ENCODE peak calls at places on chromosome 6, in eight cellular contexts. B is right cardiac atrium, R is left lung, M is IMR-90, F is heart left ventricle, N is cardiac muscle cell, K is adrenal gland, G is pancreas. T is an unnamed sample.

GRCh38 chr6:53441035-53441493 is 92.3 kb upstream of the ELOVL5 start:
- DNase-seq in N (no peak), M (peak; percentile 22), B (no peak), R (no peak), K (no peak), G (no peak), F (no peak), T (no peak)

GRCh38 chr6:98957440-98957839 is 9.7 kb upstream of the FBXL4 start:
- DNase-seq in B (no peak), M (peak; percentile 69), G (no peak), N (no peak), R (peak; percentile 22), K (peak; percentile 16), F (no peak), T (no peak)

GRCh38 chr6:73027691-73028090 is 197.6 kb downstream of the KHDC1L start:
- DNase-seq in F (no peak), M (no peak), R (no peak), K (no peak), G (no peak), N (no peak), B (no peak), T (no peak)

GRCh38 chr6:72650081-72650745 is 28.3 kb downstream of the KCNQ5 start:
- DNase-seq in F (no peak), G (no peak), K (no peak), R (no peak), M (peak; percentile 19), B (no peak), N (no peak), T (no peak)

GRCh38 chr6:149289966-149290365 is 27.5 kb upstream of the TAB2 start:
- DNase-seq in F (no peak), B (no peak), K (no peak), N (no peak), M (no peak), G (no peak), R (no peak), T (no peak)

GRCh38 chr6:37882724-37883413 is 63.3 kb downstream of the ZFAND3 start:
- DNase-seq in B (no peak), N (no peak), M (peak; percentile 87), R (no peak), K (no peak), G (no peak), F (no peak), T (no peak)

GRCh38 chr6:35294308-35294945 is 3.2 kb upstream of the DEF6 start:
- DNase-seq in M (peak; percentile 38), F (peak; percentile 45), R (no peak), B (no peak), K (no peak), N (peak; percentile 52), G (peak; percentile 55), T (no peak)

GRCh38 chr6:75852721-75853120 is 103.7 kb downstream of the MYO6 start:
- DNase-seq in R (no peak), G (no peak), M (peak; percentile 29), N (no peak), F (no peak), K (no peak), B (no peak), T (no peak)

GRCh38 chr6:2432258-2432657 is 186.9 kb upstream of the GMDS start:
- DNase-seq in M (peak; percentile 97), R (no peak), K (no peak), N (no peak), B (no peak), F (no peak), G (no peak), T (no peak)

GRCh38 chr6:117676577-117677218 is 1.4 kb downstream of the NUS1 start:
- DNase-seq in M (no peak), B (no peak), R (no peak), G (no peak), N (no peak), F (no peak), K (no peak), T (no peak)

GRCh38 chr6:158417760-158418098 is 105.5 kb downstream of the TULP4 start:
- DNase-seq in G (no peak), M (peak; percentile 79), K (peak; percentile 33), N (no peak), F (no peak), B (no peak), R (no peak), T (no peak)

GRCh38 chr6:134873500-134874388 is 76.2 kb downstream of the ALDH8A1 start:
- DNase-seq in K (no peak), R (no peak), N (no peak), B (no peak), M (no peak), G (no peak), F (no peak), T (no peak)

GRCh38 chr6:35919085-35919826 is 1.6 kb downstream of the SRPK1 start:
- DNase-seq in N (no peak), F (no peak), G (no peak), B (no peak), M (peak; percentile 57), K (no peak), R (no peak), T (no peak)

GRCh38 chr6:152380351-152380767 is 256.8 kb downstream of the SYNE1 start:
- DNase-seq in M (peak; percentile 74), B (no peak), F (no peak), K (peak; percentile 18), R (no peak), G (peak; percentile 27), N (peak; percentile 85), T (no peak)

DNA sequence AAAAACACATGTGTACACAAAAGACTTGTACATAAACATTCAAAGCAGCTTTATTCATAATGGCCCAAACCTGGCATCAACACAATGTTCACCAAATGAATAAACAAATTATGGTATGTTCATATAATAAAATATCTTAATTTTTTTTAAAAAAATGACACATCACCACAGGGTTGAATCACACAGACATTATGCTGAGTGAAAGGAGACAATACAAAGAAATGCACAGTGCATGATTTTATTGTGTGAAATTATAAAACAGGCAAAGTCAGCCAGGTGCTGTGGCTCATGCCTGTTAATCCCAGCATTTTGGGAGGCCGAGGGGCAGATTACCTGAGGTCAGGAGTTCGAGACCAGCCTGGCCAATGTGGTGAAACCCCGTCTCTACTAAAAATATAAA is 240.3 kb upstream of the MARCKS start:
- DNase-seq in M (no peak), B (no peak), N (no peak), K (no peak), G (no peak), F (no peak), R (no peak), T (no peak)
- H3K4me3 ChIP-seq in M (no peak overlapping the region), B (no peak overlapping the region), N (no peak overlapping the region), K (no peak overlapping the region), G (no peak overlapping the region), F (no peak overlapping the region), R (no peak overlapping the region), T (no peak overlapping the region)

GRCh38 chr6:78936515-78936914 is 69.2 kb downstream of the IRAK1BP1 start:
- DNase-seq in B (no peak), K (no peak), G (no peak), N (no peak), F (no peak), R (no peak), M (no peak), T (no peak)
- H3K27ac ChIP-seq in B (no peak overlapping the region), K (no peak overlapping the region), G (no peak overlapping the region), N (peak overlapping the region; percentile 36), F (peak overlapping the region; percentile 32), R (no peak overlapping the region), M (no peak overlapping the region), T (no peak overlapping the region)

GRCh38 chr6:44225579-44226325 is 2.4 kb downstream of the SLC29A1 start:
- DNase-seq in G (no peak), B (no peak), F (no peak), R (no peak), N (no peak), K (no peak), M (no peak), T (no peak)
- H3K4me3 ChIP-seq in G (no peak overlapping the region), B (no peak overlapping the region), F (peak overlapping the region; percentile 48), R (no peak overlapping the region), N (no peak overlapping the region), K (no peak overlapping the region), M (no peak overlapping the region), T (no peak overlapping the region)

GRCh38 chr6:157106487-157106886 is 216.8 kb downstream of the TMEM242 start:
- DNase-seq in F (no peak), K (peak; percentile 37), R (no peak), M (peak; percentile 78), B (no peak), G (no peak), N (no peak), T (no peak)
- H3K27ac ChIP-seq in F (no peak overlapping the region), K (peak overlapping the region; percentile 70), R (no peak overlapping the region), M (peak overlapping the region; percentile 25), B (no peak overlapping the region), G (no peak overlapping the region), N (peak overlapping the region; percentile 38), T (no peak overlapping the region)

T was measured in dorsolateral prefrontal cortex.